ENCODE peak calls at places on chromosome 18, in four cellular contexts. One of them, this sample, is unnamed.

GRCh38 chr18:7575465-7576026 is 8.4 kb downstream of the PTPRM start:
- DNase-seq in K562: no peak
- DNase-seq in WTC11: no peak
- DNase-seq in GM12878: no peak
- DNase-seq in this sample: no peak

GRCh38 chr18:77100751-77101355 is 31.7 kb downstream of the MBP start:
- DNase-seq in K562: no peak
- DNase-seq in GM12878: no peak
- DNase-seq in WTC11: no peak
- DNase-seq in this sample: no peak

GRCh38 chr18:76490701-76491171 is 4.3 kb downstream of the ZNF516 start:
- DNase-seq in K562: no peak
- DNase-seq in GM12878: no peak
- DNase-seq in WTC11: peak; percentile 50
- DNase-seq in this sample: peak; percentile 44

GRCh38 chr18:21330122-21330701 is 88.2 kb downstream of the GREB1L start:
- DNase-seq in K562: no peak
- DNase-seq in GM12878: no peak
- DNase-seq in WTC11: no peak
- DNase-seq in this sample: no peak

GRCh38 chr18:12779043-12779442 is 76.2 kb downstream of the PSMG2 start:
- DNase-seq in WTC11: no peak
- DNase-seq in GM12878: no peak
- DNase-seq in K562: no peak
- DNase-seq in this sample: no peak

GRCh38 chr18:2535419-2535910 is 35.8 kb downstream of the METTL4 start:
- DNase-seq in GM12878: no peak
- DNase-seq in WTC11: no peak
- DNase-seq in K562: no peak
- DNase-seq in this sample: no peak

GRCh38 chr18:45642238-45642637 is 27.0 kb downstream of the SLC14A2 start:
- DNase-seq in WTC11: no peak
- DNase-seq in GM12878: no peak
- DNase-seq in K562: no peak
- DNase-seq in this sample: no peak

GRCh38 chr18:79672490-79673276 is 6.9 kb upstream of the CTDP1 start:
- DNase-seq in K562: no peak
- DNase-seq in GM12878: no peak
- DNase-seq in WTC11: no peak
- DNase-seq in this sample: peak; percentile 82

GRCh38 chr18:12679183-12679786 is 21.4 kb upstream of the SPIRE1 start:
- DNase-seq in WTC11: no peak
- DNase-seq in GM12878: no peak
- DNase-seq in K562: peak; percentile 19
- DNase-seq in this sample: no peak

GRCh38 chr18:28757466-28758008 is 580.6 kb upstream of the CDH2 start:
- DNase-seq in WTC11: no peak
- DNase-seq in K562: no peak
- DNase-seq in GM12878: no peak
- DNase-seq in this sample: no peak

GRCh38 chr18:10481831-10482230 is 27.4 kb downstream of the APCDD1 start:
- DNase-seq in GM12878: no peak
- DNase-seq in K562: no peak
- DNase-seq in WTC11: no peak
- DNase-seq in this sample: no peak
- TF ChIP-seq USF1 in GM12878: no peak
- TF ChIP-seq USF1 in K562: no peak
- TF ChIP-seq USF1 in WTC11: no peak
- TF ChIP-seq USF1 in this sample: no peak

GRCh38 chr18:23272498-23273232 is 137.4 kb downstream of the CABLES1 start:
- DNase-seq in K562: no peak
- DNase-seq in WTC11: no peak
- DNase-seq in GM12878: no peak
- DNase-seq in this sample: no peak
- TF ChIP-seq USF1 in K562: no peak
- TF ChIP-seq USF1 in WTC11: no peak
- TF ChIP-seq USF1 in GM12878: no peak
- TF ChIP-seq USF1 in this sample: no peak

DNA sequence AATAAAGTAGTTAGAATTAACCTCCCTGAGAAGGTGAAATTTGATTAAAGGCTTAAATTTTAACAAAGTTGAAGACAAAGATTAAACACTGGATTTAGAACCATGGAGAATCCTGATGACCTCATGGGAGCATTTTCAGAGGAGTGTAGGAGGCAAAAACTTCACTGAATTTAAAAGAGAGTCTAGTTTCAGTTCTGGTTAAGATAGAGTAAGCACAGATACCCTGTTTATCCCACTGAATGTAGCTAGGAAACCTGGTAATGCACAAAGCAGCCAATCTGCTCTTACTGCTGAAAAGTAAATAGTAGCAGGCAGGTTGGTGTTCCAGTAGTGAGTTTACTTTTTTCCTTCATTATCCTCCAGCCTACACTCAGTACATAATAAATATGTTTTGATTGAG is 654.9 kb upstream of the SYT4 start:
- DNase-seq in K562: no peak
- DNase-seq in WTC11: no peak
- DNase-seq in GM12878: no peak
- DNase-seq in this sample: no peak
- TF ChIP-seq USF1 in K562: no peak
- TF ChIP-seq USF1 in WTC11: no peak
- TF ChIP-seq USF1 in GM12878: no peak
- TF ChIP-seq USF1 in this sample: no peak

DNA sequence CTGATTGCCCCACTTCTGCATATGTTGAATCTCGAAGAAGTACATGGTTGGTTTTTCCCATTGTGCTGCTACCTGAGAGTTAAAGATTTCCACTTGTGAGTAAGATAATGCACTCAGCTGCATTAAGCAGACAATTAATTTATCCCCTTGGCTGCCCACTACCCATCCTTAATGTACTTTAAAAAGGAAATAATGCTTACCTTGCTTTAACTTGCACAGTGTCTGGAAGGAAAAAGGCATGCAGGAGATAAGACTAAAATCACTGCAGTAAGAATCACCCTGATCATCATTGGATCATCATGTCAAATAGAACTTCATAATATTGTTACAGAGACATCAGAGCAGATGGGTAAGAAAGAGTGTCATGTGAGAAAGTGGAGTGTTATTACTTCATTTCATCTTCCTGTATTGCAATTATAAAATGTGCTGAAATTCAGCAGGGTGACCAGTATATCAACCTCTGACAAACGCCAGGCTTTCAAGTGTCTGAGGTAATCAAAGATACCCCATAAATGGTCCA is 207.3 kb upstream of the PIK3C3 start:
- DNase-seq in GM12878: no peak
- DNase-seq in K562: no peak
- DNase-seq in WTC11: no peak
- DNase-seq in this sample: no peak
- TF ChIP-seq USF1 in GM12878: no peak
- TF ChIP-seq USF1 in K562: no peak
- TF ChIP-seq USF1 in WTC11: no peak
- TF ChIP-seq USF1 in this sample: no peak

GRCh38 chr18:69980509-69980908 is 32.8 kb upstream of the CD226 start:
- DNase-seq in K562: no peak
- DNase-seq in GM12878: no peak
- DNase-seq in WTC11: no peak
- DNase-seq in this sample: no peak
- TF ChIP-seq USF1 in K562: no peak
- TF ChIP-seq USF1 in GM12878: no peak
- TF ChIP-seq USF1 in WTC11: no peak
- TF ChIP-seq USF1 in this sample: no peak

GRCh38 chr18:73040247-73040646 is 172.5 kb upstream of the NETO1 start:
- DNase-seq in GM12878: no peak
- DNase-seq in K562: no peak
- DNase-seq in WTC11: no peak
- DNase-seq in this sample: no peak

GRCh38 chr18:73047688-73048087 is 179.9 kb upstream of the NETO1 start:
- DNase-seq in K562: no peak
- DNase-seq in WTC11: no peak
- DNase-seq in GM12878: no peak
- DNase-seq in this sample: no peak

GRCh38 chr18:73038336-73038735 is 170.5 kb upstream of the NETO1 start:
- DNase-seq in K562: no peak
- DNase-seq in GM12878: peak; percentile 8
- DNase-seq in WTC11: no peak
- DNase-seq in this sample: no peak

GRCh38 chr18:73045037-73045436 is 177.2 kb upstream of the NETO1 start:
- DNase-seq in WTC11: no peak
- DNase-seq in GM12878: no peak
- DNase-seq in K562: no peak
- DNase-seq in this sample: no peak

DNA sequence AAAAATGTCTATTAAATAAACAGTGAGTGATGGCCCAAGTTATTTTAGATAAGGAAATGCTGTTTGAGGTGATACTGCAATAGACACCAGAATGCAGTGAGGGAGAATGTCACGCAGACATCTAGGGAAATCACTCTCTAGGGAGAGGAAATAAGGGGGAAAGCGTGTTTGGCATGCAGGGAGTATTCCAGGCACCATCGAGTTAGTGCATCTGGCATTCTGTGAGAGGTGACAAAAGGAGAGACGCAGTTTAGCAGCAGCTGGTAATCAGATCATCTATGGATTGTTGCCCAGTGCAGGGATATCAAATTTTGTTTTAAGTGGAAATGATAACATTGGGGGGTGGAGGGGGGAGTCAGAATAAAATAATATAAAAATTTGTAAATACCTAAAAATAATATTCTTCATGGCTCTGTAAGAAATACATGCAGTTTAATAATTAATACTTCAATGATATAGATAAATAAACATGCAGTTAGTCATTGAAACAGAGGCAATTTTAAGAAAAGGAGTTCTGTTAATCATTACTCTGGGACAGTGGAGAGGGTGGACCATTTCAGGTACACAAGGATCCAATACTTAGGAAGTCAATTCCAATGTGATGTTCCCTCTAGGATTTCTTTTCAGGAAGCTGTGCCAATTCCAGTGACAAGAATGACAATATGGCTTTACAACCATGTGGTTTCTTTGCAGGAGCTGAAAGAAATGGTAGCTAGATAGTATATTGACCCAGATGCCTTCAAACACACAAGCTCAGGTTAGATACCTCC is 175.6 kb upstream of the NETO1 start:
- DNase-seq in GM12878: no peak
- DNase-seq in K562: no peak
- DNase-seq in WTC11: no peak
- DNase-seq in this sample: no peak
- TF ChIP-seq USF1 in GM12878: no peak
- TF ChIP-seq USF1 in K562: no peak
- TF ChIP-seq USF1 in WTC11: no peak
- TF ChIP-seq USF1 in this sample: no peak

GRCh38 chr18:8948471-8949149 is 153.9 kb upstream of the NDUFV2 start:
- DNase-seq in WTC11: no peak
- DNase-seq in K562: peak; percentile 64
- DNase-seq in GM12878: no peak
- DNase-seq in this sample: no peak
- TF ChIP-seq USF1 in WTC11: no peak
- TF ChIP-seq USF1 in K562: no peak
- TF ChIP-seq USF1 in GM12878: no peak
- TF ChIP-seq USF1 in this sample: no peak

GRCh38 chr18:41875094-41875780 is 79.8 kb upstream of the PIK3C3 start:
- DNase-seq in GM12878: no peak
- DNase-seq in K562: no peak
- DNase-seq in WTC11: no peak
- DNase-seq in this sample: no peak
- TF ChIP-seq USF1 in GM12878: no peak
- TF ChIP-seq USF1 in K562: no peak
- TF ChIP-seq USF1 in WTC11: no peak
- TF ChIP-seq USF1 in this sample: no peak

DNA sequence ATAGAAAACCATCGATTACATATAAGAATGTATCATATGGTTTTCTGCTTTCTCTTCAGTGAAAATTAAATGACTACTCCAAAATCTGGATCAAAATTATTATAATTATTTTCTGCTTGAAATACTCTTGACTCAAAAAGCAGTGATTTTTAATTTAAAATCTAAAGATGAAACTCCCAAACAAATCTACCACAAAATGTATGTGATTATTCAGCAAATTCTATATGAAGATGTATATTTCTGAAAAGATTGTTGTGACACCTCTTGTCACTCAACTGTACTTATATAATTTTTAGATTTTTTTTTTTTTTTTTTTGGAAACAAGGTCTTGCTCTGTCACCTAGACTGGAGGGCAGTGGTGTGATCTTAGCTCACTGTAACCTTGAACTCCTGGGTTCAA is 98.6 kb downstream of the MTCL1 start:
- DNase-seq in WTC11: no peak
- DNase-seq in GM12878: no peak
- DNase-seq in K562: no peak
- DNase-seq in this sample: no peak
- TF ChIP-seq USF1 in WTC11: no peak
- TF ChIP-seq USF1 in GM12878: no peak
- TF ChIP-seq USF1 in K562: no peak
- TF ChIP-seq USF1 in this sample: no peak